ENCODE peak calls at places on chromosomes 12 and 14, in five cellular contexts. P, S, V, J and G are unnamed samples.

GRCh38 chr12:55717397-55718007 is 1.7 kb downstream of the BLOC1S1 start:
- DNase-seq in J (no peak), P (no peak), V (peak), S (no peak), G (peak)

GRCh38 chr12:130689408-130690405 is 26.4 kb downstream of the RIMBP2 start:
- DNase-seq in S (no peak), V (no peak), J (no peak), P (no peak), G (no peak)

GRCh38 chr12:52552055-52552454 is 890 bp downstream of the KRT71 start:
- DNase-seq in S (no peak), P (no peak), J (peak), V (no peak), G (no peak)

GRCh38 chr12:23888396-23889068 is 60.9 kb downstream of the SOX5 start:
- DNase-seq in V (no peak), P (no peak), S (no peak), J (no peak), G (no peak)

GRCh38 chr14:95522556-95522955 is 6.1 kb upstream of the SYNE3 start:
- DNase-seq in V (no peak), S (no peak), J (no peak), P (no peak), G (no peak)

GRCh38 chr12:49232940-49233841 is 31.7 kb upstream of the TUBA1C start:
- DNase-seq in J (peak), S (peak), P (peak), V (peak), G (no peak)

GRCh38 chr12:46320731-46321130 is 51.8 kb downstream of the SLC38A2 start:
- DNase-seq in J (no peak), S (no peak), P (no peak), V (no peak), G (no peak)

GRCh38 chr14:92988786-92989755 is 66.1 kb downstream of the CHGA start:
- DNase-seq in S (no peak), J (no peak), V (no peak), P (no peak), G (no peak)

GRCh38 chr12:5200276-5201087 is 156.8 kb downstream of the KCNA5 start:
- DNase-seq in J (no peak), V (peak), P (peak), S (peak), G (peak)

GRCh38 chr14:30375280-30375892 is 183.6 kb upstream of the G2E3 start:
- DNase-seq in S (peak), P (peak), V (peak), J (peak), G (peak)